ENCODE peak calls at places on chromosomes 4 and X, in four cellular contexts. P is H9, Z is IMR-90, F is H1. M is an unnamed sample.

GRCh38 chr4:58163172-58163571 is 1053.0 kb upstream of the IGFBP7 start:
- DNase-seq in P (no peak), Z (no peak), F (no peak), M (no peak)

GRCh38 chr4:68383115-68383514 is 33.2 kb upstream of the YTHDC1 start:
- DNase-seq in P (no peak), Z (no peak), F (no peak), M (no peak)

GRCh38 chr4:7901274-7901845 is 38.3 kb downstream of the AFAP1 start:
- DNase-seq in P (no peak), Z (no peak), F (no peak), M (no peak)

GRCh38 chr4:161486454-161486853 is 677.3 kb downstream of the FSTL5 start:
- DNase-seq in P (no peak), Z (no peak), F (no peak), M (no peak)

GRCh38 chrX:115949900-115950822 is 220.4 kb upstream of the AGTR2 start:
- DNase-seq in P (peak), Z (no peak), F (no peak), M (peak)

GRCh38 chr4:180898305-180898704 is 1344.9 kb upstream of the TENM3 start:
- DNase-seq in P (no peak), Z (no peak), F (no peak), M (no peak)

GRCh38 chr4:137952116-137952515 is 290.0 kb downstream of the SLC7A11 start:
- DNase-seq in P (no peak), Z (no peak), F (no peak), M (no peak)

GRCh38 chr4:153792007-153792892 is 3.4 kb upstream of the SFRP2 start:
- DNase-seq in P (peak), Z (no peak), F (peak), M (peak)

GRCh38 chrX:101232316-101232715 is 12.7 kb downstream of the DRP2 start:
- DNase-seq in P (no peak), Z (peak), F (no peak), M (no peak)

GRCh38 chr4:55625835-55626234 is 10.3 kb downstream of the NMU start:
- DNase-seq in P (no peak), Z (no peak), F (no peak), M (no peak)

GRCh38 chr4:73606465-73606974 is 13.7 kb downstream of the RASSF6 start:
- DNase-seq in P (no peak), Z (no peak), F (no peak), M (no peak)

GRCh38 chr4:132065940-132066495 is 1083.1 kb upstream of the PCDH10 start:
- DNase-seq in P (no peak), Z (peak), F (no peak), M (no peak)

GRCh38 chr4:132076829-132077228 is 1072.3 kb upstream of the PCDH10 start:
- DNase-seq in P (no peak), Z (no peak), F (no peak), M (peak)

DNA sequence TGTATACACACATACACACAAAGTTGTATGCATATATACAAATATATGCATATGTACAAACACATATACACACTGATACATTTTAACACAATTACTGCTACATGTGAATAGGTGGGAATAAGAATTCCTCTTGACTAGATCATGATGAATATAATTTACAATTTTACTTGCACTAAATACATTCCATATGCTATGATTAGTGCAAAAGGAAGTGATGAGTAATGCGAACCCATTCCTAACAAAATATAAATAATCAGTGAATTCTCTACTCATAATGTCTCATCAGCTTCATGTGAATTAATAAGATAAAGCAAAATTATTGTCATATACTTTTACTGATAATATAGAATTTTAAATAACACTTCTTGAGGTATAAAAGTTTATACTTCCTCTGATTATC is 1077.3 kb upstream of the PCDH10 start:
- DNase-seq in P (no peak), Z (peak), F (no peak), M (no peak)
- H3K56ac ChIP-seq in P (no peak), Z (no peak), F (no peak), M (no peak)

DNA sequence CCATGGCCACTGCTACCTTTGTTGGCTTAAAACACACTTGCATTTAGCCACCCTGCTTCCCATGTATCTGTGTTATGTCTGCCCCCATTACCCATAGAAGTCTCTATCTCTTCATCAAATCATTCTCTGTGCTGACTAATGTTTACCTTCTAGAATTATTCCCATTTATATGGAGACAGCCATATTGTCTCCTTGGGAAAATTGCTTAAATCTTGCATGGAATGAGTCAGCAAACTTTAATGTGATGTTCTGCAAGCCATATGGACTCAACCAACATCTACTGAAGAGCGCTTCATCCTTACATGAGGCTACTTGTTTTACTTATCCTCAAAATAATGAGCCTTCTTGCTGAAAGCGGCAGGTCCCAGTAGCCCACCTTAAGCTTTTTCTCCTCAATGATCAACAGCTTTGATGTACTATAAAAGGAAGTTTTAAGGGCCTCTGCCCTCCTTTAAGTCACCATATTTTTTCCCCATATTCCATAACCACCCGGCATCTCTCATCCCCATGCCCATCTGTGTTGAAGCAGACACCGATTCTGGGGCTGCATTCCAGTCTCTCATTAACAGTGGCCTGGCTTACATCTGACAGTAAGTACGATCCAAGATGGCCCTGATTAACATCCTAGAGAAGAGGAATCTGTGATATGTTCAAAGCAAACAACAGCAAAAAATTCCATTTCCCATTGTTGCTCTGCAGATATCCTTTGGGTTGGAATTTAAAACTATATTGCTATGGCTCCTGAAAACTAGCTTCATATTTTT is 130.4 kb downstream of the ARHGAP6 start:
- DNase-seq in P (no peak), Z (peak), F (no peak), M (no peak)
- H3K56ac ChIP-seq in P (no peak), Z (no peak), F (no peak), M (no peak)

GRCh38 chrX:77528034-77528433 is 80.8 kb downstream of the FGF16 start:
- DNase-seq in P (no peak), Z (no peak), F (no peak), M (no peak)

DNA sequence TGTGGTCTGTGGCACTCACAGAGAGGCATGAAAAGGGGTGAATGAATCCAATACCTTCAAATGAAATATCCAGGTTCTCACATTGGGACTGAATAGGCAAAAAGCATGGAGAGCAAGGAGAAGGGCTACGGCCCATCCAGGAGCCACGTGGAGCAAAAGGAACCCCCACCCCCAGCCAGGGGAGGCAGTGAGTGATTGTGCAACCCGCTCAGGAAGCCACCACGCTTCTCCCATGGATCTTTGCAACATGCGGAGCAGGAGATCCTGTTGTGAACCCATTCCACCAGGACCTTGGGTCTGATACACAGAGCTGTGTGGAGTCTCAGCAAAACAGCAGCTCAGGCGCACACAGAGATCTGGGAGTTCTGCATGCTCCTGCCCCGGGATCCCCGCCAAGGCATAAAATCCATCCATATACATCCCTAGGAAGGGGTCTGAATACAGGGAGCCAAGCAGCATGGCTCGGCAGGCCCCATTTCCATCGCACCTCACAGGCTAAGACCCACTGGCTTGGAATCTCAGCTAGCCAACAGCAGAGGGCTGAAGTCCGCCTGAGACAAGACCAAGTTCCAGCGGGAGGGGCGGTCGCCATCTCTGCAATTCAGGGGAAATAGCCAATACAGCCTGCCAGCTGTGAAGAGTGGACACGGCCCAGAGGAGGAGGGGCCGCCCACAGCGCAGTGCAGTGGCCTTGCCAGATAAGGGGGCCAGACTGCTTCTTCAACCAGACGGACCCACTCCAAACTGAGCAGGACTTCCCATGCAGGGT is 80.2 kb downstream of the FGF16 start:
- DNase-seq in P (peak), Z (no peak), F (no peak), M (peak)
- H3K56ac ChIP-seq in P (no peak), Z (no peak), F (no peak), M (no peak)

GRCh38 chrX:140799216-140799615 is 89.7 kb downstream of the LINC00632 start:
- DNase-seq in P (no peak), Z (no peak), F (no peak), M (no peak)
- H3K56ac ChIP-seq in P (no peak), Z (no peak), F (no peak), M (no peak)

DNA sequence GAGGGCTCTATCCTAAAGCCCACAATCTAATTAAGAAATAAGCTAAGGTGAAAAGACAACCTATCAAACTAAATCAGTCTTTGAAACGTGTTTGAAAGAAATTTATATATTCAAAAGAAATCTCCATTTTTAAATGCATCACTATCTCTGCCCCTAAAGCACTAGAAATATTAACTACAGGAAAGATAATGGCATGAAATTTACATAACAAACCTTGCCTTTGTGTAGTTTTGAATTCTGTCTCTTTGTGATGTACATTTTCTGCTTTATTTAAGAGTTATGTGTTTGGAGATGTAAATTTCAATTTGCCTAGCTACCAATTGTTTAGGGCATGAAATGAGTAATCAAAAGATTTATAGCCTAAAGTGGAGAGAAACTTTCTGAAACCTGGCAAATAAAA is 286.1 kb upstream of the TBX22 start:
- DNase-seq in P (no peak), Z (no peak), F (no peak), M (no peak)
- H3K56ac ChIP-seq in P (no peak), Z (no peak), F (no peak), M (no peak)

DNA sequence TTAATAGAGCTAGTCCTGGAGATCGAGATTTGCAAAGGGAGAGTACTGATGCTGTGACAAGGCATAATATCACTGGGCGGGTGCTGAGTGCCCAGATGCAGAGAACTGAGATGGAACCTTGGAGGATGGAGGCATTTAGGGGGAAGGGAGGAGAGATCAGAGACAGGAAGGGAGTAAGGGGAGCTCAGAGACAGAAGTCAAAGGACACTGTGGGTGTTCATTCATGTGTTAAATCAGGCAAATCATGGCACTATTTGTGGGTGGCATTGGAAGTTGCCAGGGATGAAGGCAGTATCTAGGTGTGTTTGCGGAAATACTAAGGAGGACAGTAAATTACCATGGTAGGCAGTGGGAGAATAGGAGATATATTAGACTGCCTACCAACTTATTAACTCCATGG is 135.0 kb downstream of the RBM46 start:
- DNase-seq in P (no peak), Z (no peak), F (no peak), M (no peak)
- H3K56ac ChIP-seq in P (no peak), Z (no peak), F (no peak), M (no peak)

DNA sequence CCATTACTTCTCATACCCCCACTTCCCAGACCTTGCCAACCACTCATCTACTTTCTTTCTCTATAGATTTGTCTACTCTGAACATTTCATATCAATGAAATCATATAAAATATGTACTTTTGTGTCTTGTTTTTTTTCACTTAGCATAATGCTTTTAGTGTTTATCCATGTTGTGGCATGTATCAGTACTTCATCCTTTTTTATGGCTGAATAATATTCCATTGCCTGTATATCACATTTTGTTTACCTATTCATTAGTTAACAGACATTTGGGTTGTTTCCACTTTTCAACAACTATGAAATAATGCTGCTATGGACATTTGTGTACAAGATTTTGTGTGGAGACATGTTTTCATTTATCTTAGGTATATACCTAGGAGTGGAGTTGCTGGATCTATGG is 324.1 kb downstream of the OPHN1 start:
- DNase-seq in P (no peak), Z (no peak), F (no peak), M (no peak)
- H3K56ac ChIP-seq in P (no peak), Z (no peak), F (no peak), M (no peak)

M was measured in mesendoderm.